ENCODE peak calls at places on chromosomes 13 and 19, in four cellular contexts. Q, K, X and P are unnamed samples.
A peak's percentile ranks its signal among the peaks of the same experiment; 100 is the strongest.

GRCh38 chr13:44396963-44397580 is 23.4 kb downstream of the SERP2 start:
- DNase-seq in Q (no peak), K (peak; percentile 40), X (no peak), P (peak; percentile 66)

GRCh38 chr19:44341794-44342193 is 14.7 kb downstream of the ZNF112 start:
- DNase-seq in Q (no peak), K (no peak), X (no peak), P (no peak)

GRCh38 chr13:44903596-44903995 is 85.7 kb downstream of the NUFIP1 start:
- DNase-seq in Q (peak; percentile 91), K (peak; percentile 84), X (peak; percentile 85), P (peak; percentile 93)

GRCh38 chr19:16676101-16676798 is 15.3 kb downstream of the TMEM38A start:
- DNase-seq in Q (no peak), K (no peak), X (no peak), P (no peak)

GRCh38 chr13:81872581-81872980 is 1531.7 kb upstream of the SPRY2 start:
- DNase-seq in Q (no peak), K (no peak), X (no peak), P (no peak)

GRCh38 chr19:31568724-31569123 is 219.5 kb upstream of the TSHZ3 start:
- DNase-seq in Q (no peak), K (no peak), X (no peak), P (no peak)

GRCh38 chr19:3357362-3357730 is 9.0 kb upstream of the NFIC start:
- DNase-seq in Q (no peak), K (no peak), X (no peak), P (no peak)

GRCh38 chr13:112042496-112042895 is 24.5 kb upstream of the SOX1 start:
- DNase-seq in Q (no peak), K (no peak), X (no peak), P (no peak)

GRCh38 chr19:27971071-27971470 is 1241.9 kb downstream of the UQCRFS1 start:
- DNase-seq in Q (no peak), K (no peak), X (no peak), P (no peak)

GRCh38 chr19:19342086-19343015 is 21.7 kb downstream of the MAU2 start:
- DNase-seq in Q (no peak), K (peak; percentile 43), X (no peak), P (no peak)

GRCh38 chr19:12828494-12828893 is 5.9 kb downstream of the RTBDN start:
- DNase-seq in Q (no peak), K (no peak), X (no peak), P (no peak)

GRCh38 chr13:71935166-71935840 is 68.3 kb upstream of the DACH1 start:
- DNase-seq in Q (no peak), K (no peak), X (no peak), P (no peak)

GRCh38 chr13:85798999-85799646 is at the start of gene SLITRK6:
- DNase-seq in Q (no peak), K (no peak), X (no peak), P (no peak)

GRCh38 chr13:95247857-95248256 is 53.4 kb downstream of the ABCC4 start:
- DNase-seq in Q (no peak), K (no peak), X (no peak), P (no peak)

GRCh38 chr19:48348039-48348438 is 15.7 kb downstream of the TMEM143 start:
- DNase-seq in Q (no peak), K (peak; percentile 43), X (no peak), P (no peak)

GRCh38 chr19:41288898-41289505 is 21.0 kb upstream of the CCDC97 start:
- DNase-seq in Q (no peak), K (no peak), X (no peak), P (no peak)

GRCh38 chr13:44810067-44810840 is 179.0 kb downstream of the NUFIP1 start:
- DNase-seq in Q (no peak), K (peak; percentile 62), X (no peak), P (peak; percentile 57)

GRCh38 chr13:113064534-113065405 is 40.8 kb upstream of the F7 start:
- DNase-seq in Q (no peak), K (no peak), X (no peak), P (peak; percentile 74)

GRCh38 chr19:10566658-10567410 is 1.0 kb upstream of the KRI1 start:
- DNase-seq in Q (peak; percentile 78), K (peak; percentile 42), X (no peak), P (no peak)

GRCh38 chr19:30552593-30552992 is 180.4 kb downstream of the ZNF536 start:
- DNase-seq in Q (no peak), K (no peak), X (no peak), P (no peak)

GRCh38 chr19:5617080-5617479 is 5.5 kb downstream of the SAFB2 start:
- DNase-seq in Q (no peak), K (no peak), X (no peak), P (no peak)

GRCh38 chr19:5613466-5613865 is 9.1 kb downstream of the SAFB2 start:
- DNase-seq in Q (no peak), K (no peak), X (no peak), P (peak; percentile 21)

GRCh38 chr19:5609881-5610280 is 12.7 kb downstream of the SAFB2 start:
- DNase-seq in Q (no peak), K (no peak), X (no peak), P (peak; percentile 26)

GRCh38 chr19:5615756-5616327 is 6.7 kb downstream of the SAFB2 start:
- DNase-seq in Q (no peak), K (no peak), X (no peak), P (no peak)

GRCh38 chr19:5612891-5613290 is 9.7 kb downstream of the SAFB2 start:
- DNase-seq in Q (no peak), K (no peak), X (no peak), P (no peak)
- H3K36me3 ChIP-seq in Q (peaks cover 90% of the 10 kb centered on the region), K (no peaks in the 10 kb centered on the region), X (peaks cover 17% of the 10 kb centered on the region), P (peaks cover 8% of the 10 kb centered on the region)

DNA sequence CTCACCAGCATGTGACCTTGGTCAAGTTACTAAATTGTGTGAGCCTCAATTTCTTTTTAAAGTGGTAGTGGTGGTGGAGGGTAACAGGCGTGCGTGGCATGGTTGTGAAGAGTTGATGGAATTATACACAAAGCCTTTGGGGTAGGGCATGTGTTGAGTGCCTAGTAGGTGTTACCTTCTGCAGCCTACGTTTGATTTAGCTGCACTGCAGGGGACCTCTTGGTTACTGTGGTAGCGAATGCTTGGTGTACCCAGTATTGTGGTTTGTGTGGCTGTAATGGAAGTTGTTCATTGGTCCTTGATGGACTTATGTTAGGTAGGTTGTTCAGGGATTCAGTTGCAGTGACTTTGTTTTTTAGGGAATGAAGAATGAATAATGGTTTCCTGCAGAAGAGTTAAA is 24.6 kb downstream of the PRAM1 start:
- DNase-seq in Q (peak; percentile 25), K (no peak), X (no peak), P (no peak)
- H3K36me3 ChIP-seq in Q (peaks cover 52% of the 10 kb centered on the region), K (no peaks in the 10 kb centered on the region), X (peaks cover 4% of the 10 kb centered on the region), P (peaks cover 3% of the 10 kb centered on the region)

DNA sequence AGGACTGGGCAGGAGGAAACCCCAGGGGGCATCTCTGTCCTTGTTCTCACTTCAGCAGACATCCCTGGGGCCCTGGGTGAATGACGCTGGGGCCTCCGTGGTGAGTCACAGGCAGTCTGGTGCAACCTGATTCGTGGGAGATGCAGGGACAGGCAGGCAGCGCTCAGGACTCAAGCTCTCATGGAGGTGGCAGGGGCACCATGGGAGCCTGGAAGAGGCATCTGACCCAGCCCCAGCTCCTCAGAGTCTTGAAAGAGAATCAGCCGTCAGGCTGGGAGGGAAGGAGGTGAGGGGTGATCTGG is 14.0 kb upstream of the PTOV1 start:
- DNase-seq in Q (no peak), K (no peak), X (no peak), P (no peak)
- H3K36me3 ChIP-seq in Q (peaks cover 66% of the 10 kb centered on the region), K (no peaks in the 10 kb centered on the region), X (no peaks in the 10 kb centered on the region), P (no peaks in the 10 kb centered on the region)

GRCh38 chr19:21970466-21970865 is 40.3 kb downstream of the ZNF208 start:
- DNase-seq in Q (no peak), K (no peak), X (no peak), P (no peak)
- H3K36me3 ChIP-seq in Q (no peaks in the 10 kb centered on the region), K (no peaks in the 10 kb centered on the region), X (peaks cover 3% of the 10 kb centered on the region), P (no peaks in the 10 kb centered on the region)

GRCh38 chr13:50318887-50319286 is 303.6 kb downstream of the KCNRG start:
- DNase-seq in Q (no peak), K (no peak), X (no peak), P (no peak)

GRCh38 chr13:50323440-50324070 is 308.3 kb downstream of the KCNRG start:
- DNase-seq in Q (no peak), K (no peak), X (no peak), P (no peak)

GRCh38 chr13:50319603-50320296 is 304.5 kb downstream of the KCNRG start:
- DNase-seq in Q (no peak), K (no peak), X (no peak), P (no peak)

GRCh38 chr13:50320297-50320862 is 305.1 kb downstream of the KCNRG start:
- DNase-seq in Q (no peak), K (no peak), X (no peak), P (no peak)

DNA sequence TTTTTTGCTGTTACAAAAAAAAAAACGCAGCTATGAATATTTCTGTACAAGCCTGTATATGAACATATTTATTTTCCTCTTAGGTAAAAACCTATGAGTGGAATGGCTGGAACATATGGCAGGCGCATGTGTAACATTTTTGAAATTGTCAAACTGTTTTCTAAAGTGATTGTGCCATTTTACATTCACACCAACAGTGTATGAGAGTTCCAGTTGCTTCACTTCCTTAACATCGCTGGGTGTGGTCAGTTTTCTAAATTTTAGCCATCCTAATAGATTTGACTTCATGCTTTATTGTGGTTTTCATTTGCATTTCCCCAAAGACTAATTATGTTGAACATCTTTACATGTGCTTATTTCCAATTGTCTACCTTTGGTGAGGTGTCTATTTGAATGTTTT is 306.8 kb downstream of the KCNRG start:
- DNase-seq in Q (no peak), K (no peak), X (no peak), P (no peak)
- H3K36me3 ChIP-seq in Q (no peaks in the 10 kb centered on the region), K (no peaks in the 10 kb centered on the region), X (no peaks in the 10 kb centered on the region), P (no peaks in the 10 kb centered on the region)

DNA sequence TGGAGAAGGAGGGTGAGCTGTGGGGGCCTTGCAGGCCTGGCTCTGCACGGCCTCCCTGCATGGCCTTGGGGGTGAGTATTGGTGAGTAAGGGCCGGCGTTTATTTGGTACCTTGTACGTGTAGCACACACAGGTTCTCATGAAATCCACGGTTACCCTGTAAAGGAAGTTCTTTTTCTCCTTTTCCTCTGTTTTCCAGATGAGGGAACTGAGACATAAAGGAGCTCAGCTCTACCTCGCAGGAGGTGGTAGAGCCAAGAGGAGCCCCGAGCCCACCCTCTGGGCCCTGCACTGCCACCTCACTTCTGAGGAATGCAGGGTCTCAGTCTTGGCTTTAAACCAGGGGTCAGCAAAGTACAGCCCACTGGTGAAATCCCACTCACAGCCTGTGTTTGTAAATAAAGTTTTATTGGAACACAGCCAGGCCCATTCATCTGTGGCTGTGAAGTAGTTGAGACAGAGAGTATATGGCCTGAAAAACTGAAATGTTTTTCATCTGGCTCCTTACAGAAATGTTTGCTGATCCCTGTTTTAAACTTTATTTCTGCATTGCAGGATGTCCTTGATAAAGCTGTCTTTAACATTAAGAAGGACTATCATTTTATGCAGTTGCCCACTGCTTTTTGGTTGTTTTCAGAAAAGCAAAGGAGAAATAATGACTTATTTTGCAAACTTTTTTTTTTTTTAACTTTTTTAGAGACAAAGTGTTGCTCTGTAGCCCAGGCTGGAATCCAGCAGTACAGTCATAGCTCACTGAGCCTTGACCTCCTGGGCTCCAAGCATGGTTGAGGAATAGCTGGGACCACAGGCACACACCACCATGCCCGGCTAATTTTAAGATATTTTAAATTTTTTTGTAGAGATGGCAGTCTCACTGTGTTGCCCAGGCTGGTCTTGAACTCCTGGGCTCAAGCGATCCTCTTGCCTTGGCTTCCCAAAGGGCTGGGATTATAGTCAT is 6.4 kb downstream of the EPN1 start:
- DNase-seq in Q (no peak), K (peak; percentile 55), X (no peak), P (no peak)
- H3K36me3 ChIP-seq in Q (peaks cover 76% of the 10 kb centered on the region), K (no peaks in the 10 kb centered on the region), X (no peaks in the 10 kb centered on the region), P (no peaks in the 10 kb centered on the region)

GRCh38 chr19:8481191-8481590 is 21.2 kb downstream of the PRAM1 start:
- DNase-seq in Q (peak; percentile 62), K (no peak), X (no peak), P (peak; percentile 58)
- H3K36me3 ChIP-seq in Q (peaks cover 50% of the 10 kb centered on the region), K (no peaks in the 10 kb centered on the region), X (peaks cover 6% of the 10 kb centered on the region), P (no peaks in the 10 kb centered on the region)

GRCh38 chr13:110638814-110639806 is 23.8 kb downstream of the NAXD start:
- DNase-seq in Q (no peak), K (no peak), X (no peak), P (peak; percentile 38)
- H3K36me3 ChIP-seq in Q (peaks cover 99% of the 10 kb centered on the region), K (no peaks in the 10 kb centered on the region), X (peaks cover 6% of the 10 kb centered on the region), P (peaks cover 17% of the 10 kb centered on the region)